ENCODE peak calls at places on chromosomes 4 and X, in nine cellular contexts. G is mucosa of descending colon; F is fibroblast of pulmonary artery; C is endothelial cell; Z is activated CD4-positive, alpha-beta T cell treated with anti-CD3 and anti-CD28 coated beads, Interleukin-2, amount 50 U/mL, for 1 hour; U is T-helper 9 cell; J is ureter; P is NCI-H1436; T is DMS153. E is an unnamed sample.
A peak's percentile ranks its signal among the peaks of the same experiment; 100 is the strongest.

GRCh38 chr4:1855334-1856070 is 454 bp downstream of the LETM1 start:
- DNase-seq in G (peak; percentile 72), F (no peak), C (no peak), Z (peak; percentile 15), U (peak; percentile 5), J (peak; percentile 54), P (no peak), T (no peak), E (no peak)

GRCh38 chrX:13689519-13690211 is 737 bp downstream of the RAB9A start:
- DNase-seq in G (no peak), F (no peak), C (no peak), Z (no peak), U (no peak), J (no peak), P (no peak), T (no peak), E (no peak)

GRCh38 chr4:186216465-186217024 is 10.8 kb upstream of the KLKB1 start:
- DNase-seq in G (no peak), F (no peak), C (no peak), Z (no peak), U (no peak), J (no peak), P (no peak), T (no peak), E (no peak)

GRCh38 chrX:18278448-18278847 is 57.8 kb upstream of the BEND2 start:
- DNase-seq in G (no peak), F (no peak), C (no peak), Z (no peak), U (no peak), J (no peak), P (no peak), T (no peak), E (no peak)

GRCh38 chr4:148315049-148315448 is 127.2 kb downstream of the NR3C2 start:
- DNase-seq in G (no peak), F (peak; percentile 4), C (no peak), Z (no peak), U (no peak), J (no peak), P (no peak), T (no peak), E (no peak)

GRCh38 chr4:40395908-40396806 is 61.0 kb downstream of the CHRNA9 start:
- DNase-seq in G (peak; percentile 40), F (peak; percentile 61), C (no peak), Z (no peak), U (no peak), J (peak; percentile 80), P (peak; percentile 75), T (peak; percentile 45), E (no peak)

GRCh38 chrX:31658360-31658759 is 586.5 kb upstream of the FTHL17 start:
- DNase-seq in G (no peak), F (peak; percentile 52), C (no peak), Z (no peak), U (no peak), J (no peak), P (no peak), T (no peak), E (no peak)

GRCh38 chr4:147877308-147877771 is 145.5 kb downstream of the ARHGAP10 start:
- DNase-seq in G (no peak), F (no peak), C (no peak), Z (no peak), U (no peak), J (no peak), P (no peak), T (no peak), E (no peak)